ENCODE peak calls at places on chromosomes 7 and 10, in six cellular contexts. H, L, U, R, S and Y are unnamed samples.

GRCh38 chr7:106108988-106109387 is 3.1 kb downstream of the SYPL1 start:
- DNase-seq in H (no peak), L (no peak), U (no peak), R (no peak), S (no peak), Y (no peak)

GRCh38 chr10:35462491-35462934 is 126.2 kb downstream of the CCNY start:
- DNase-seq in H (no peak), L (no peak), U (no peak), R (no peak), S (peak; percentile 42), Y (no peak)

GRCh38 chr10:1214882-1215540 is 158.8 kb downstream of the WDR37 start:
- DNase-seq in H (no peak), L (no peak), U (no peak), R (no peak), S (no peak), Y (peak; percentile 10)

GRCh38 chr10:81018898-81019890 is 481.5 kb downstream of the SH2D4B start:
- DNase-seq in H (no peak), L (peak; percentile 31), U (no peak), R (peak; percentile 70), S (peak; percentile 50), Y (peak; percentile 65)

GRCh38 chr10:61835069-61835908 is 66.2 kb upstream of the ARID5B start:
- DNase-seq in H (no peak), L (no peak), U (no peak), R (peak; percentile 73), S (no peak), Y (peak; percentile 46)

GRCh38 chr10:60130130-60130579 is 223.8 kb upstream of the CCDC6 start:
- DNase-seq in H (no peak), L (peak; percentile 8), U (no peak), R (peak; percentile 19), S (no peak), Y (peak; percentile 61)

GRCh38 chr7:4184653-4185052 is 497.4 kb upstream of the FOXK1 start:
- DNase-seq in H (no peak), L (no peak), U (no peak), R (no peak), S (no peak), Y (no peak)

GRCh38 chr10:125217986-125218675 is 57.8 kb upstream of the CTBP2 start:
- DNase-seq in H (no peak), L (no peak), U (no peak), R (peak; percentile 18), S (no peak), Y (peak; percentile 51)

GRCh38 chr10:100349087-100349486 is 2.1 kb downstream of the SCD start:
- DNase-seq in H (no peak), L (no peak), U (no peak), R (no peak), S (no peak), Y (no peak)

GRCh38 chr10:79048639-79049550 is 19.9 kb upstream of the ZMIZ1 start:
- DNase-seq in H (no peak), L (no peak), U (no peak), R (no peak), S (no peak), Y (no peak)

GRCh38 chr7:138837627-138838026 is 39.6 kb upstream of the ATP6V0A4 start:
- DNase-seq in H (no peak), L (no peak), U (no peak), R (no peak), S (no peak), Y (no peak)

GRCh38 chr7:20376796-20377195 is 46.1 kb downstream of the ITGB8 start:
- DNase-seq in H (no peak), L (no peak), U (no peak), R (no peak), S (no peak), Y (no peak)

GRCh38 chr10:44959243-44960097 is at the start of gene RASSF4:
- DNase-seq in H (peak; percentile 90), L (peak; percentile 95), U (peak; percentile 90), R (peak; percentile 85), S (peak; percentile 83), Y (peak; percentile 93)

GRCh38 chr7:47635091-47636090 is 53.5 kb upstream of the TNS3 start:
- DNase-seq in H (no peak), L (peak; percentile 60), U (peak; percentile 38), R (peak; percentile 83), S (no peak), Y (peak; percentile 56)

GRCh38 chr7:138865843-138866242 is 67.8 kb upstream of the ATP6V0A4 start:
- DNase-seq in H (peak; percentile 42), L (no peak), U (no peak), R (no peak), S (no peak), Y (no peak)

GRCh38 chr10:129756912-129757861 is 206.9 kb downstream of the EBF3 start:
- DNase-seq in H (no peak), L (no peak), U (no peak), R (no peak), S (no peak), Y (peak; percentile 14)

GRCh38 chr10:35574924-35575352 is 30.2 kb upstream of the GJD4 start:
- DNase-seq in H (no peak), L (no peak), U (no peak), R (no peak), S (no peak), Y (peak; percentile 53)

GRCh38 chr7:13041368-13041988 is 354.0 kb downstream of the ARL4A start:
- DNase-seq in H (no peak), L (no peak), U (no peak), R (peak; percentile 79), S (no peak), Y (no peak)

GRCh38 chr10:78451592-78451991 is 417.9 kb downstream of the RPS24 start:
- DNase-seq in H (no peak), L (no peak), U (peak; percentile 72), R (no peak), S (no peak), Y (no peak)

GRCh38 chr10:91115618-91116390 is 104.7 kb upstream of the PCGF5 start:
- DNase-seq in H (no peak), L (no peak), U (no peak), R (no peak), S (no peak), Y (no peak)

GRCh38 chr10:7481382-7481765 is 70.5 kb upstream of the SFMBT2 start:
- DNase-seq in H (no peak), L (no peak), U (no peak), R (no peak), S (no peak), Y (no peak)

GRCh38 chr10:118471863-118472262 is 123.6 kb downstream of the PRLHR start:
- DNase-seq in H (no peak), L (no peak), U (no peak), R (peak; percentile 9), S (no peak), Y (no peak)

GRCh38 chr10:80509403-80510161 is 28.1 kb upstream of the SH2D4B start:
- DNase-seq in H (no peak), L (no peak), U (no peak), R (peak; percentile 85), S (no peak), Y (no peak)

GRCh38 chr10:103660364-103661197 is 167.1 kb downstream of the NEURL1 start:
- DNase-seq in H (no peak), L (no peak), U (no peak), R (no peak), S (no peak), Y (no peak)

GRCh38 chr10:103795634-103796265 is 59.6 kb downstream of the SH3PXD2A start:
- DNase-seq in H (no peak), L (no peak), U (no peak), R (no peak), S (no peak), Y (no peak)

GRCh38 chr7:35802102-35802466 is 1.2 kb downstream of the SEPTIN7 start:
- DNase-seq in H (no peak), L (no peak), U (no peak), R (no peak), S (no peak), Y (no peak)

GRCh38 chr7:86733783-86734182 is 90.1 kb downstream of the GRM3 start:
- DNase-seq in H (no peak), L (no peak), U (no peak), R (peak; percentile 66), S (no peak), Y (no peak)

GRCh38 chr10:118002581-118002980 is 44.2 kb downstream of the RAB11FIP2 start:
- DNase-seq in H (no peak), L (no peak), U (no peak), R (peak; percentile 57), S (no peak), Y (no peak)

GRCh38 chr7:22288212-22288611 is 68.7 kb downstream of the RAPGEF5 start:
- DNase-seq in H (no peak), L (no peak), U (no peak), R (no peak), S (no peak), Y (no peak)

GRCh38 chr7:98248156-98248555 is 3.9 kb downstream of the TECPR1 start:
- DNase-seq in H (no peak), L (no peak), U (no peak), R (no peak), S (no peak), Y (no peak)